ENCODE peak calls at places on chromosomes 2 and 18, in four cellular contexts. One of them, this sample, is unnamed. For H3K36me3, the result is how much of the 10 kb centered on the place peaks cover.

GRCh38 chr2:209367091-209367747 is 56.6 kb upstream of the MAP2 start:
- DNase-seq in colonic mucosa: no peak
- DNase-seq in heart right ventricle: no peak
- DNase-seq in mesenchymal stem cell: no peak
- DNase-seq in this sample: no peak

GRCh38 chr2:36597532-36598377 is at the start of gene FEZ2:
- DNase-seq in colonic mucosa: peak
- DNase-seq in heart right ventricle: peak
- DNase-seq in mesenchymal stem cell: peak
- DNase-seq in this sample: peak

GRCh38 chr2:30666307-30666874 is 140.9 kb downstream of the CAPN13 start:
- DNase-seq in colonic mucosa: peak
- DNase-seq in heart right ventricle: no peak
- DNase-seq in mesenchymal stem cell: peak
- DNase-seq in this sample: peak

GRCh38 chr2:143117225-143117624 is 12.0 kb upstream of the ARHGAP15 start:
- DNase-seq in colonic mucosa: no peak
- DNase-seq in heart right ventricle: no peak
- DNase-seq in mesenchymal stem cell: no peak
- DNase-seq in this sample: no peak

GRCh38 chr2:218022851-218023530 is 20.2 kb upstream of the TNS1 start:
- DNase-seq in colonic mucosa: no peak
- DNase-seq in heart right ventricle: no peak
- DNase-seq in mesenchymal stem cell: no peak
- DNase-seq in this sample: no peak

GRCh38 chr2:121731366-121731765 is 5.3 kb downstream of the NIFK start:
- DNase-seq in colonic mucosa: no peak
- DNase-seq in heart right ventricle: no peak
- DNase-seq in mesenchymal stem cell: no peak
- DNase-seq in this sample: no peak

GRCh38 chr18:13425357-13426095 is 207.0 kb downstream of the LDLRAD4 start:
- DNase-seq in colonic mucosa: peak
- DNase-seq in heart right ventricle: no peak
- DNase-seq in mesenchymal stem cell: no peak
- DNase-seq in this sample: no peak

GRCh38 chr2:10283106-10284062 is 19.3 kb upstream of the HPCAL1 start:
- DNase-seq in colonic mucosa: no peak
- DNase-seq in heart right ventricle: no peak
- DNase-seq in mesenchymal stem cell: peak
- DNase-seq in this sample: peak

GRCh38 chr18:56353676-56354260 is 284.6 kb downstream of the TXNL1 start:
- DNase-seq in colonic mucosa: no peak
- DNase-seq in heart right ventricle: no peak
- DNase-seq in mesenchymal stem cell: no peak
- DNase-seq in this sample: no peak

GRCh38 chr2:101706819-101707177 is 9.3 kb downstream of the MAP4K4 start:
- DNase-seq in colonic mucosa: no peak
- DNase-seq in heart right ventricle: no peak
- DNase-seq in mesenchymal stem cell: peak
- DNase-seq in this sample: no peak

GRCh38 chr2:169819106-169819505 is 5.6 kb downstream of the METTL5 start:
- DNase-seq in colonic mucosa: no peak
- DNase-seq in heart right ventricle: no peak
- DNase-seq in mesenchymal stem cell: peak
- DNase-seq in this sample: no peak

GRCh38 chr2:95539836-95540235 is 52.0 kb upstream of the TRIM43 start:
- DNase-seq in colonic mucosa: no peak
- DNase-seq in heart right ventricle: no peak
- DNase-seq in mesenchymal stem cell: no peak
- DNase-seq in this sample: no peak

GRCh38 chr18:52311331-52311730 is 28.7 kb upstream of the DCC start:
- DNase-seq in colonic mucosa: no peak
- DNase-seq in heart right ventricle: no peak
- DNase-seq in mesenchymal stem cell: no peak
- DNase-seq in this sample: no peak

GRCh38 chr2:181764095-181764963 is 84.0 kb upstream of the NEUROD1 start:
- DNase-seq in colonic mucosa: no peak
- DNase-seq in heart right ventricle: no peak
- DNase-seq in mesenchymal stem cell: no peak
- DNase-seq in this sample: no peak

GRCh38 chr2:10410001-10410671 is 38.0 kb downstream of the ODC1 start:
- DNase-seq in colonic mucosa: no peak
- DNase-seq in heart right ventricle: no peak
- DNase-seq in mesenchymal stem cell: no peak
- DNase-seq in this sample: peak

GRCh38 chr2:177322801-177323261 is 58.3 kb upstream of the NFE2L2 start:
- DNase-seq in colonic mucosa: peak
- DNase-seq in heart right ventricle: no peak
- DNase-seq in mesenchymal stem cell: no peak
- DNase-seq in this sample: no peak

GRCh38 chr2:126304147-126304546 is 351.8 kb upstream of the GYPC start:
- DNase-seq in colonic mucosa: no peak
- DNase-seq in heart right ventricle: no peak
- DNase-seq in mesenchymal stem cell: no peak
- DNase-seq in this sample: no peak

GRCh38 chr2:11096591-11096990 is 58.7 kb upstream of the SLC66A3 start:
- DNase-seq in colonic mucosa: no peak
- DNase-seq in heart right ventricle: no peak
- DNase-seq in mesenchymal stem cell: no peak
- DNase-seq in this sample: no peak

GRCh38 chr2:197198890-197199289 is 111.7 kb downstream of the ANKRD44 start:
- DNase-seq in colonic mucosa: peak
- DNase-seq in heart right ventricle: peak
- DNase-seq in mesenchymal stem cell: no peak
- DNase-seq in this sample: no peak
- H3K4me3 ChIP-seq in colonic mucosa: no peak
- H3K4me3 ChIP-seq in heart right ventricle: peak
- H3K4me3 ChIP-seq in mesenchymal stem cell: no peak
- H3K4me3 ChIP-seq in this sample: no peak

DNA sequence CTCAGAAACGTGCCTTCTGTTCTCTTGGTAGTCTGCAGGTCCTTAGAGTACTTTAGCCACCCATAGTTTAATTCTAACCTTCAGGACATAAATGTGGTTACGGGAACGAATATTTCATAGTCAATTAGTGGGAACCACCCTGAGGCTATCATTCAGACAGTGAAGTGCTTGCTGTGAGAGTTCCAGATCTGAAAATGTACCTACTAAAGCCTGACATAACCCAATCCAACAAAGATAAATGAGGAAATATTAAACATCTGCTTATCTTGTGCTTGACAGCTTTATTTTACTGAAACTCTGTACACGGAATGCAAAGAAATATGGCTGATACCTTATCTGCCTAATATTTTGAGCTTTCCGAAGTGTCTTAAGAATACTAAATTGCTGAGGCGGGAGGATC is 43.0 kb downstream of the RAB27B start:
- DNase-seq in colonic mucosa: no peak
- DNase-seq in heart right ventricle: no peak
- DNase-seq in mesenchymal stem cell: no peak
- DNase-seq in this sample: no peak
- H3K27ac ChIP-seq in colonic mucosa: no peak
- H3K27ac ChIP-seq in heart right ventricle: no peak
- H3K27ac ChIP-seq in mesenchymal stem cell: no peak
- H3K27ac ChIP-seq in this sample: no peak

DNA sequence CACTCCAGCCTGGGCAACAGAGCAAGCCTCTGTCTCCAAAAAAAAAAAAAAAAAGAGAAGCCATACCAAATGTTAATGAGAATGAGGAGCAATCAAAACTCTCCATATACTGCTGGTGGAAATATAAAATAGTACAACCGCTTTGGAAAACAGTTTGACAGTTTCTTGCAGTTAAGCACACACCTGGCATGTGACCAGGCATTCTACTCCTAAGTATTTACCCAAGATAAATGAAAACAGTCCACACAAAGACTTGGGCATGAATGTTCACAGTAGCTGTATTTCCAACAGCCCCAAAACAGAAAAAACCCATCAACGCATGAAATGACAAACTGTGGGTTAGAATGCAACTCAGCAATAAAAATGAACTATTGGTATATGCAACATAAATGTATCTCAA is 76.0 kb upstream of the ST8SIA5 start:
- DNase-seq in colonic mucosa: no peak
- DNase-seq in heart right ventricle: no peak
- DNase-seq in mesenchymal stem cell: no peak
- DNase-seq in this sample: no peak
- H3K36me3 ChIP-seq in colonic mucosa: under half
- H3K36me3 ChIP-seq in heart right ventricle: under half
- H3K36me3 ChIP-seq in mesenchymal stem cell: half or more
- H3K36me3 ChIP-seq in this sample: under half

DNA sequence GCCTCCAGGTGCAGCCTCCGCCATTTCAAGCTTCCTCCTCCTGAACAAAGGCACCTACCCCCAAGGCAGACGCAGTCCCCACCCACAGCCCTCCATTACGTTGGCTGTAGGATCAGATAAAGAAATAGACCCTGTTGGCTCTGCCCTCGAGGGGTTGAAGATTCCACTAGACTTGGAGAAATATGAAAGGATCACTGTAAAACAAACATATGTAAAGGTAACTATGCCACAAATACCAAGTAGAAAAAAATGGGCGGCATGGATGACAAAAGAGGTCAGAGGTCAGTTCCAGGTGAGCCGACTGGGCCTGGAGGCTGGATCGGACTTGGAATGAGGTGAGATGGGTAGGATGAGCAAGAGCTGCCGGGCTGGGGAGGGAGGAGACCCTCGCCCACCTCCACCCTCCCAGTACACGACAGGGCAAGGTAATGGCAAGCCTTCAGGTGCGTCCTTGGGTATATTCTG is 84.8 kb upstream of the POMC start:
- DNase-seq in colonic mucosa: no peak
- DNase-seq in heart right ventricle: no peak
- DNase-seq in mesenchymal stem cell: no peak
- DNase-seq in this sample: no peak
- H3K4me3 ChIP-seq in colonic mucosa: peak
- H3K4me3 ChIP-seq in heart right ventricle: peak
- H3K4me3 ChIP-seq in mesenchymal stem cell: peak
- H3K4me3 ChIP-seq in this sample: no peak

DNA sequence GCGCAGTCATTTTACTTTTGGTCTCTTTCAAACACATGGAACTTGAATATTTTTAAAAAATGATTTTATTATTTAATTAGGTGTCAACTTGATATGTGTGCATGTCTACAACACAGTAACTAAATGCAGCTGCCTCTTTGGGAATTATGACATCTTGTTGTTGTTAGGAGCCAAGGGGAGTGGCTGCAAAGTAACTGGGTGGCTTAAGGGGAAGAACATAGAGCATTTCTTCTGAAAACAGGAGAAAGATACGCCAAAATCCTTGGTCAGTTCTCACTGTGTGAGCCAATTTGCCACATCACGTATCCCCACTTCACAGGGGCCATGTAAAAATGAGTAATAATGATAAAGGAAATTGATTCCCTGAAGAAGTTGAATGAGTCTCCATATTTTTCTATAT is 309.8 kb upstream of the COL3A1 start:
- DNase-seq in colonic mucosa: no peak
- DNase-seq in heart right ventricle: peak
- DNase-seq in mesenchymal stem cell: no peak
- DNase-seq in this sample: no peak
- H3K27ac ChIP-seq in colonic mucosa: no peak
- H3K27ac ChIP-seq in heart right ventricle: no peak
- H3K27ac ChIP-seq in mesenchymal stem cell: no peak
- H3K27ac ChIP-seq in this sample: no peak

GRCh38 chr18:45926691-45927090 is 40.4 kb downstream of the EPG5 start:
- DNase-seq in colonic mucosa: no peak
- DNase-seq in heart right ventricle: no peak
- DNase-seq in mesenchymal stem cell: no peak
- DNase-seq in this sample: no peak
- H3K36me3 ChIP-seq in colonic mucosa: under half
- H3K36me3 ChIP-seq in heart right ventricle: under half
- H3K36me3 ChIP-seq in mesenchymal stem cell: half or more
- H3K36me3 ChIP-seq in this sample: half or more